ENCODE peak calls at places on chromosomes 5 and 9, in six cellular contexts. A, X, U, R, M and Q are unnamed samples.

GRCh38 chr5:160242140-160242539 is 12.8 kb downstream of the FABP6 start:
- DNase-seq in A (no peak), X (no peak), U (no peak), R (no peak), M (no peak), Q (no peak)

GRCh38 chr5:95747041-95747679 is 16.0 kb downstream of the RHOBTB3 start:
- DNase-seq in A (no peak), X (no peak), U (no peak), R (no peak), M (no peak), Q (no peak)

GRCh38 chr5:1865948-1866347 is 16.8 kb downstream of the IRX4 start:
- DNase-seq in A (no peak), X (no peak), U (no peak), R (no peak), M (no peak), Q (no peak)

GRCh38 chr5:14250094-14250777 is 107.1 kb downstream of the TRIO start:
- DNase-seq in A (no peak), X (peak), U (peak), R (peak), M (no peak), Q (peak)

GRCh38 chr5:151298063-151298462 is 5.5 kb downstream of the SLC36A3 start:
- DNase-seq in A (no peak), X (peak), U (no peak), R (peak), M (no peak), Q (no peak)

GRCh38 chr5:87211676-87212075 is 56.0 kb upstream of the RASA1 start:
- DNase-seq in A (no peak), X (no peak), U (no peak), R (no peak), M (no peak), Q (no peak)

GRCh38 chr5:36688722-36689121 is 82.3 kb downstream of the SLC1A3 start:
- DNase-seq in A (peak), X (peak), U (no peak), R (no peak), M (peak), Q (no peak)

GRCh38 chr9:35723908-35724307 is 8.1 kb downstream of the TLN1 start:
- DNase-seq in A (no peak), X (no peak), U (no peak), R (no peak), M (no peak), Q (no peak)

GRCh38 chr5:1731091-1731639 is 68.5 kb downstream of the MRPL36 start:
- DNase-seq in A (no peak), X (no peak), U (peak), R (no peak), M (no peak), Q (no peak)

GRCh38 chr9:2489838-2490314 is 131.7 kb upstream of the VLDLR start:
- DNase-seq in A (no peak), X (no peak), U (no peak), R (peak), M (no peak), Q (peak)

GRCh38 chr5:177487975-177488374 is 9.4 kb downstream of the PDLIM7 start:
- DNase-seq in A (no peak), X (no peak), U (no peak), R (no peak), M (no peak), Q (no peak)

GRCh38 chr9:130328349-130328801 is 62.8 kb downstream of the HMCN2 start:
- DNase-seq in A (no peak), X (peak), U (no peak), R (peak), M (no peak), Q (peak)

GRCh38 chr5:36383942-36384341 is 82.2 kb upstream of the RANBP3L start:
- DNase-seq in A (no peak), X (no peak), U (no peak), R (no peak), M (no peak), Q (no peak)

GRCh38 chr9:631596-631995 is 209.9 kb upstream of the DMRT1 start:
- DNase-seq in A (no peak), X (no peak), U (no peak), R (no peak), M (peak), Q (peak)

GRCh38 chr9:134068742-134069535 is 1.1 kb upstream of the BRD3 start:
- DNase-seq in A (no peak), X (peak), U (no peak), R (no peak), M (no peak), Q (no peak)

GRCh38 chr5:170482511-170482910 is 21.3 kb upstream of the KCNIP1 start:
- DNase-seq in A (no peak), X (no peak), U (no peak), R (peak), M (no peak), Q (no peak)

GRCh38 chr5:169762338-169763095 is 125.4 kb downstream of the DOCK2 start:
- DNase-seq in A (no peak), X (no peak), U (no peak), R (peak), M (no peak), Q (peak)

GRCh38 chr9:89277454-89277853 is 33.5 kb upstream of the CKS2 start:
- DNase-seq in A (no peak), X (no peak), U (no peak), R (no peak), M (no peak), Q (peak)

GRCh38 chr5:67880876-67881275 is 334.7 kb upstream of the PIK3R1 start:
- DNase-seq in A (no peak), X (no peak), U (no peak), R (no peak), M (no peak), Q (peak)

GRCh38 chr5:95022967-95023695 is 261.8 kb downstream of the MCTP1 start:
- DNase-seq in A (no peak), X (no peak), U (no peak), R (no peak), M (no peak), Q (no peak)

GRCh38 chr5:36885149-36885548 is 8.6 kb downstream of the NIPBL start:
- DNase-seq in A (no peak), X (no peak), U (no peak), R (no peak), M (no peak), Q (no peak)

GRCh38 chr5:158977642-158978041 is 122.1 kb downstream of the EBF1 start:
- DNase-seq in A (no peak), X (no peak), U (no peak), R (no peak), M (no peak), Q (no peak)

GRCh38 chr5:8912106-8912505 is 633.8 kb downstream of the SEMA5A start:
- DNase-seq in A (no peak), X (no peak), U (no peak), R (no peak), M (no peak), Q (peak)